ENCODE peak calls at places on chromosome 1, in four cellular contexts. D is HCT116, O is IMR-90, R is body of pancreas. I is an unnamed sample.

GRCh38 chr1:193568451-193568985 is 382.1 kb upstream of the B3GALT2 start:
- DNase-seq in R (no peak), D (no peak), O (no peak), I (no peak)

GRCh38 chr1:31102501-31102950 is 37.0 kb upstream of the PUM1 start:
- DNase-seq in R (peak), O (peak), D (no peak), I (no peak)

GRCh38 chr1:84260852-84261518 is 40.5 kb upstream of the SAMD13 start:
- DNase-seq in O (peak), D (no peak), R (no peak), I (no peak)

GRCh38 chr1:156813750-156814570 is 2.7 kb downstream of the SH2D2A start:
- DNase-seq in D (peak), O (peak), R (peak), I (peak)

GRCh38 chr1:153944005-153944821 is 2.3 kb downstream of the DENND4B start:
- DNase-seq in R (no peak), O (no peak), D (no peak), I (no peak)

GRCh38 chr1:110211503-110212164 is 1.5 kb downstream of the KCNC4 start:
- DNase-seq in R (no peak), O (no peak), D (no peak), I (no peak)

GRCh38 chr1:230163205-230163604 is 96.2 kb downstream of the GALNT2 start:
- DNase-seq in D (no peak), O (peak), R (no peak), I (peak)

GRCh38 chr1:40039245-40039756 is 1.2 kb upstream of the CAP1 start:
- DNase-seq in R (peak), O (peak), D (no peak), I (no peak)

GRCh38 chr1:77279929-77280328 is 1.9 kb upstream of the AK5 start:
- DNase-seq in D (no peak), R (no peak), O (no peak), I (no peak)

GRCh38 chr1:17998889-17999288 is 108.7 kb upstream of the IGSF21 start:
- DNase-seq in D (no peak), R (no peak), O (peak), I (no peak)

GRCh38 chr1:22854688-22855565 is 117.7 kb downstream of the LACTBL1 start:
- DNase-seq in D (no peak), O (no peak), R (no peak), I (no peak)

GRCh38 chr1:15579683-15580047 is 5.2 kb downstream of the AGMAT start:
- DNase-seq in R (no peak), D (no peak), O (no peak), I (no peak)

GRCh38 chr1:200372095-200372884 is 37.5 kb downstream of the ZNF281 start:
- DNase-seq in O (peak), D (peak), R (peak), I (no peak)

DNA sequence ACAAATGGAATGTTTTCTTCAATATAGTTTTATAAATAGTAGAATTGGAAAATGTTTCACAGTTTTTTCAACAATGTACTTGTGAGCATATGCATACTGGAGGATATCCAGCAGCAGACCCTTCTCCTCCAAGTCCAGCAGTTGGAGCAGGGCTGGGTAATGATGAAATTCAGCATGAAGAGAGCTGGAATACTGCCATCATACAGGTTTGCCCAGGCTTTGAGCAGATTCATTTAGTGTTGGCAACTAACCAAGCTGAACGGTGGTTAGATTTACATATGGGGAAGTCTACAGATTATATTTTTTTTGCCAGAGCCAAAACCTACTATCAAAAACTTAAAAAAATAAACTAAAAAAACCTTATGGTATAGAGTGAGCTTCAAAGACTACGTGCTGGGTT is 38.4 kb downstream of the WDR3 start:
- DNase-seq in D (no peak), O (peak), R (no peak), I (no peak)
- TF ChIP-seq POLR2A in D (no peak), O (no peak), R (no peak), I (no peak)

GRCh38 chr1:154971341-154971998 is 923 bp upstream of the SHC1 start:
- DNase-seq in R (peak), O (no peak), D (no peak), I (no peak)

GRCh38 chr1:154972213-154972516 is 1.6 kb upstream of the SHC1 start:
- DNase-seq in D (no peak), R (no peak), O (no peak), I (no peak)

GRCh38 chr1:154974086-154974807 is at the start of gene CKS1B:
- DNase-seq in R (peak), D (peak), O (peak), I (peak)

GRCh38 chr1:154973344-154974085 is 966 bp upstream of the CKS1B start:
- DNase-seq in R (peak), D (peak), O (peak), I (peak)

GRCh38 chr1:154972517-154973343 is 1.8 kb upstream of the CKS1B start:
- DNase-seq in O (peak), D (peak), R (peak), I (peak)
- TF ChIP-seq POLR2A in O (peak), D (peak), R (peak), I (peak)

DNA sequence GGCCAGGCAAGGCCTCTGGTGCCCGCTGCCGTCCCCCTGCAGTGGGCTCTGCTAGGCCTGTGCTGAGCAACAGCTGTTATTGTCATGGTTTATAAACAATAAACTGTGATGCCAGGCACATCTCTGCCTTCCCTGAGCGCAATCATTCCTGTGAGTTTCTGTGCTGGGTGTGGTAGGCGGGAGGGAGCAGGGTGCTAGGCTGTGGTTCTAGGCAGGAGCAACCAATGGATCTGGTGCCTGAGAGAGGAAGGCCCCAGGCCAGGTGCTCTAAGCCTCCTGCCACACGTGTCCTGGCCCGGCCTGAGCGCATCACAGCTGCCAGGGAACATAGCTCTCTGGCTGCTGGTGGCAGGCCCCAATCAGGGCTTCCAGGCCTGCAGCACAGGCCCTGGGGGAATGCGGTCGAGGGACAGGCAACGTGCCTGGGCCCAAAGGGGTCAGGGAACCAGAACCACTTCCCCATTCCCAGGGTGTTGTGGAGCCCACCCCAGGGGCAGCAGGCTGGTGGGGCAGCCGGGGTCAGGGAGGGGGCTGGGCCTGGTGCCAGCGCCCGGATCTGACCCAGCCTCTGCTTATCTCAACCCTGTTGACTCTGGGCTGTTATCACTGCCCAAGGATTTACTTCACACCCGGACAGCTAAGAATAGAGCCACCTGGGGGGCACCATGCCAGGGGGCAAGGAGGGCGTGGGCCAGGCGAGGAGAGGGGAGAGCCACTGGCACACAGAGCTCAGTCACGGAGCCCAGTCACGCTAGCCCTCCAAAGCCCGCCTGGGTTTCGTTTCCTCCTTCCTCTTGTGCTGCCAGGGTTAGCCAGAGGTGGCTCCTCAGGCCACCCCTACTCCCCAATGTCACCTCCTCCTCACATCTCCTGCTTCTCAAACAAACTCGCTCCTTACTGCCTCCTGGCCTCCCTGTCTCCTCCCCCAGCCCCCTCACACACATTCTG is 11.5 kb downstream of the TRIM46 start:
- DNase-seq in R (peak), O (no peak), D (no peak), I (peak)
- TF ChIP-seq POLR2A in R (peak), O (no peak), D (no peak), I (no peak)

GRCh38 chr1:195754874-195755273 is 853.4 kb downstream of the KCNT2 start:
- DNase-seq in D (no peak), R (no peak), O (peak), I (no peak)

GRCh38 chr1:195761102-195761501 is 847.1 kb downstream of the KCNT2 start:
- DNase-seq in O (no peak), D (no peak), R (no peak), I (no peak)

GRCh38 chr1:195754297-195754696 is 853.9 kb downstream of the KCNT2 start:
- DNase-seq in O (no peak), D (no peak), R (no peak), I (no peak)

DNA sequence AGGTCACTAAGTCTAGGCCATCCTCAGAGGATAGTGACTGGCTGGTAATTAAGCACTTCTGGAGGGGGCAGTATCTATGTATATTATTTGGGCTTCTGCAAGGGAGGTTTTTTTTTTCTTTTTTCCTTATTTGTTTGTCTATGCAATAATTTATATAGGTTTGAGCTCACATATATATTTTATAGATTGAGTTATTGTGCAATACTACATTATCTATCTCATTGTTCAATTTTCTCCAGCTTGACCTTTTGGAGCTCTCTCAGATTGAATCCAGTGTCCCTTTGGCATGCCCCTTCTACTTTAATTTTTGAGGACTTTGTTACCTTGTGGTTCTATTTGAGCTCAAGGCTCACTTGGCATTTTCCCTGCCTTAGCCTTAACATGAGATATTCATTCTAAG is 852.1 kb downstream of the KCNT2 start:
- DNase-seq in D (no peak), R (no peak), O (no peak), I (no peak)
- TF ChIP-seq POLR2A in D (no peak), R (no peak), O (no peak), I (no peak)

GRCh38 chr1:37453647-37454046 is 20.7 kb upstream of the ZC3H12A start:
- DNase-seq in O (no peak), D (no peak), R (no peak), I (no peak)

GRCh38 chr1:37449936-37450335 is 24.4 kb upstream of the ZC3H12A start:
- DNase-seq in R (no peak), O (no peak), D (no peak), I (no peak)

GRCh38 chr1:37455516-37455915 is 18.9 kb upstream of the ZC3H12A start:
- DNase-seq in D (no peak), O (no peak), R (no peak), I (no peak)

GRCh38 chr1:37448691-37449417 is 25.5 kb upstream of the ZC3H12A start:
- DNase-seq in D (no peak), O (peak), R (no peak), I (no peak)

GRCh38 chr1:37452416-37452815 is 22.0 kb upstream of the ZC3H12A start:
- DNase-seq in D (no peak), R (no peak), O (no peak), I (no peak)
- TF ChIP-seq POLR2A in D (no peak), R (no peak), O (no peak), I (no peak)

GRCh38 chr1:70355111-70355407 is 537 bp upstream of the ANKRD13C start:
- DNase-seq in R (no peak), O (no peak), D (no peak), I (no peak)

GRCh38 chr1:70353641-70354331 is 736 bp downstream of the ANKRD13C start:
- DNase-seq in R (no peak), O (peak), D (no peak), I (no peak)

GRCh38 chr1:70353038-70353437 is 1.5 kb downstream of the ANKRD13C start:
- DNase-seq in D (no peak), O (no peak), R (no peak), I (no peak)

GRCh38 chr1:70358921-70359564 is 4.5 kb upstream of the ANKRD13C start:
- DNase-seq in R (no peak), D (no peak), O (peak), I (no peak)

GRCh38 chr1:70354332-70355110 is at the start of gene ANKRD13C:
- DNase-seq in O (peak), R (peak), D (peak), I (peak)
- TF ChIP-seq POLR2A in O (peak), R (peak), D (peak), I (no peak)

GRCh38 chr1:116532698-116533424 is 38.0 kb downstream of the CD58 start:
- DNase-seq in R (no peak), O (no peak), D (no peak), I (no peak)
- TF ChIP-seq POLR2A in R (no peak), O (no peak), D (no peak), I (no peak)

GRCh38 chr1:113887392-113887767 is at the start of gene BCL2L15:
- DNase-seq in R (peak), D (no peak), O (no peak), I (no peak)
- TF ChIP-seq POLR2A in R (peak), D (no peak), O (no peak), I (no peak)

GRCh38 chr1:20661235-20662109 is at the start of gene DDOST:
- DNase-seq in D (peak), O (peak), R (peak), I (peak)
- TF ChIP-seq POLR2A in D (peak), O (peak), R (peak), I (no peak)

GRCh38 chr1:37514350-37515184 is at the start of gene MEAF6:
- DNase-seq in R (peak), O (peak), D (peak), I (peak)
- TF ChIP-seq POLR2A in R (peak), O (peak), D (peak), I (no peak)